ENCODE peak calls at places on chromosomes 12 and 14, in seven cellular contexts. One of them, this sample, is unnamed.

GRCh38 chr14:55578511-55578910 is 1.5 kb upstream of the KTN1 start:
- DNase-seq in NCI-H510A treated with DMSO at 0.1 percent for 48 hours: no peak
- DNase-seq in CD8-positive, alpha-beta T cell: no peak
- DNase-seq in posterior cingulate gyrus: no peak
- DNase-seq in amygdala: no peak
- DNase-seq in GM10248: no peak
- DNase-seq in RPMI8226: no peak
- DNase-seq in this sample: no peak

GRCh38 chr14:96052541-96053105 is 13.5 kb downstream of the C14orf132 start:
- DNase-seq in NCI-H510A treated with DMSO at 0.1 percent for 48 hours: no peak
- DNase-seq in CD8-positive, alpha-beta T cell: no peak
- DNase-seq in posterior cingulate gyrus: no peak
- DNase-seq in amygdala: no peak
- DNase-seq in GM10248: no peak
- DNase-seq in RPMI8226: no peak
- DNase-seq in this sample: no peak

GRCh38 chr12:116541547-116542344 is 17.4 kb upstream of the MAP1LC3B2 start:
- DNase-seq in NCI-H510A treated with DMSO at 0.1 percent for 48 hours: no peak
- DNase-seq in CD8-positive, alpha-beta T cell: no peak
- DNase-seq in posterior cingulate gyrus: no peak
- DNase-seq in amygdala: no peak
- DNase-seq in GM10248: no peak
- DNase-seq in RPMI8226: no peak
- DNase-seq in this sample: no peak

GRCh38 chr12:74890237-74890599 is 319.4 kb downstream of the KCNC2 start:
- DNase-seq in NCI-H510A treated with DMSO at 0.1 percent for 48 hours: peak
- DNase-seq in CD8-positive, alpha-beta T cell: no peak
- DNase-seq in posterior cingulate gyrus: no peak
- DNase-seq in amygdala: no peak
- DNase-seq in GM10248: peak
- DNase-seq in RPMI8226: peak
- DNase-seq in this sample: no peak

GRCh38 chr12:74539261-74539660 is 1.6 kb downstream of the ATXN7L3B start:
- DNase-seq in NCI-H510A treated with DMSO at 0.1 percent for 48 hours: no peak
- DNase-seq in CD8-positive, alpha-beta T cell: no peak
- DNase-seq in posterior cingulate gyrus: no peak
- DNase-seq in amygdala: no peak
- DNase-seq in GM10248: no peak
- DNase-seq in RPMI8226: no peak
- DNase-seq in this sample: no peak

GRCh38 chr14:100775351-100775830 is 48.7 kb downstream of the DLK1 start:
- DNase-seq in NCI-H510A treated with DMSO at 0.1 percent for 48 hours: no peak
- DNase-seq in CD8-positive, alpha-beta T cell: no peak
- DNase-seq in posterior cingulate gyrus: no peak
- DNase-seq in amygdala: no peak
- DNase-seq in GM10248: no peak
- DNase-seq in RPMI8226: no peak
- DNase-seq in this sample: no peak

GRCh38 chr12:46402451-46402850 is 29.9 kb upstream of the SLC38A2 start:
- DNase-seq in NCI-H510A treated with DMSO at 0.1 percent for 48 hours: no peak
- DNase-seq in CD8-positive, alpha-beta T cell: no peak
- DNase-seq in posterior cingulate gyrus: no peak
- DNase-seq in amygdala: no peak
- DNase-seq in GM10248: no peak
- DNase-seq in RPMI8226: no peak
- DNase-seq in this sample: no peak

GRCh38 chr14:34794941-34795340 is 80.2 kb downstream of the BAZ1A start:
- DNase-seq in NCI-H510A treated with DMSO at 0.1 percent for 48 hours: no peak
- DNase-seq in CD8-positive, alpha-beta T cell: no peak
- DNase-seq in posterior cingulate gyrus: no peak
- DNase-seq in amygdala: no peak
- DNase-seq in GM10248: no peak
- DNase-seq in RPMI8226: no peak
- DNase-seq in this sample: no peak

GRCh38 chr14:103130017-103130764 is 6.9 kb downstream of the TNFAIP2 start:
- DNase-seq in NCI-H510A treated with DMSO at 0.1 percent for 48 hours: no peak
- DNase-seq in CD8-positive, alpha-beta T cell: no peak
- DNase-seq in posterior cingulate gyrus: peak
- DNase-seq in amygdala: no peak
- DNase-seq in GM10248: no peak
- DNase-seq in RPMI8226: no peak
- DNase-seq in this sample: no peak

GRCh38 chr12:38934696-38935095 is 29.3 kb upstream of the CPNE8 start:
- DNase-seq in NCI-H510A treated with DMSO at 0.1 percent for 48 hours: no peak
- DNase-seq in CD8-positive, alpha-beta T cell: no peak
- DNase-seq in posterior cingulate gyrus: no peak
- DNase-seq in amygdala: no peak
- DNase-seq in GM10248: no peak
- DNase-seq in RPMI8226: no peak
- DNase-seq in this sample: no peak

GRCh38 chr12:57756406-57757341 is 1.8 kb downstream of the MARCHF9 start:
- DNase-seq in NCI-H510A treated with DMSO at 0.1 percent for 48 hours: no peak
- DNase-seq in CD8-positive, alpha-beta T cell: peak
- DNase-seq in posterior cingulate gyrus: no peak
- DNase-seq in amygdala: no peak
- DNase-seq in GM10248: peak
- DNase-seq in RPMI8226: peak
- DNase-seq in this sample: peak

GRCh38 chr14:91328313-91329050 is 84.0 kb upstream of the GPR68 start:
- DNase-seq in NCI-H510A treated with DMSO at 0.1 percent for 48 hours: no peak
- DNase-seq in CD8-positive, alpha-beta T cell: no peak
- DNase-seq in posterior cingulate gyrus: peak
- DNase-seq in amygdala: no peak
- DNase-seq in GM10248: no peak
- DNase-seq in RPMI8226: no peak
- DNase-seq in this sample: no peak

GRCh38 chr12:113185180-113186032 is at the start of the genes DDX54 and RITA1:
- DNase-seq in NCI-H510A treated with DMSO at 0.1 percent for 48 hours: peak
- DNase-seq in CD8-positive, alpha-beta T cell: peak
- DNase-seq in posterior cingulate gyrus: peak
- DNase-seq in amygdala: peak
- DNase-seq in GM10248: peak
- DNase-seq in RPMI8226: peak
- DNase-seq in this sample: peak

GRCh38 chr12:71691504-71692129 is 5.7 kb downstream of the TMEM19 start:
- DNase-seq in NCI-H510A treated with DMSO at 0.1 percent for 48 hours: peak
- DNase-seq in CD8-positive, alpha-beta T cell: no peak
- DNase-seq in posterior cingulate gyrus: no peak
- DNase-seq in amygdala: no peak
- DNase-seq in GM10248: no peak
- DNase-seq in RPMI8226: peak
- DNase-seq in this sample: no peak

GRCh38 chr14:89899917-89900680 is 54.4 kb downstream of the EFCAB11 start:
- DNase-seq in NCI-H510A treated with DMSO at 0.1 percent for 48 hours: peak
- DNase-seq in CD8-positive, alpha-beta T cell: peak
- DNase-seq in posterior cingulate gyrus: no peak
- DNase-seq in amygdala: no peak
- DNase-seq in GM10248: peak
- DNase-seq in RPMI8226: peak
- DNase-seq in this sample: no peak

GRCh38 chr12:30145351-30146017 is 361.7 kb upstream of the TMTC1 start:
- DNase-seq in NCI-H510A treated with DMSO at 0.1 percent for 48 hours: no peak
- DNase-seq in CD8-positive, alpha-beta T cell: no peak
- DNase-seq in posterior cingulate gyrus: no peak
- DNase-seq in amygdala: no peak
- DNase-seq in GM10248: no peak
- DNase-seq in RPMI8226: no peak
- DNase-seq in this sample: no peak

GRCh38 chr14:59098377-59098776 is 90.1 kb upstream of the DAAM1 start:
- DNase-seq in NCI-H510A treated with DMSO at 0.1 percent for 48 hours: no peak
- DNase-seq in CD8-positive, alpha-beta T cell: no peak
- DNase-seq in posterior cingulate gyrus: no peak
- DNase-seq in amygdala: no peak
- DNase-seq in GM10248: no peak
- DNase-seq in RPMI8226: no peak
- DNase-seq in this sample: no peak

GRCh38 chr14:23186913-23187654 is 3.6 kb upstream of the SLC7A8 start:
- DNase-seq in NCI-H510A treated with DMSO at 0.1 percent for 48 hours: peak
- DNase-seq in CD8-positive, alpha-beta T cell: peak
- DNase-seq in posterior cingulate gyrus: no peak
- DNase-seq in amygdala: peak
- DNase-seq in GM10248: peak
- DNase-seq in RPMI8226: peak
- DNase-seq in this sample: no peak

GRCh38 chr12:132236930-132237771 is 92.2 kb downstream of the GALNT9 start:
- DNase-seq in NCI-H510A treated with DMSO at 0.1 percent for 48 hours: no peak
- DNase-seq in CD8-positive, alpha-beta T cell: no peak
- DNase-seq in posterior cingulate gyrus: peak
- DNase-seq in amygdala: no peak
- DNase-seq in GM10248: no peak
- DNase-seq in RPMI8226: no peak
- DNase-seq in this sample: no peak

GRCh38 chr12:100826323-100826722 is 31.7 kb downstream of the ANO4 start:
- DNase-seq in NCI-H510A treated with DMSO at 0.1 percent for 48 hours: no peak
- DNase-seq in CD8-positive, alpha-beta T cell: no peak
- DNase-seq in posterior cingulate gyrus: no peak
- DNase-seq in amygdala: peak
- DNase-seq in GM10248: no peak
- DNase-seq in RPMI8226: peak
- DNase-seq in this sample: no peak

This sample was measured in stimulated activated CD8-positive, alpha-beta memory T cell treated with anti-CD3 and anti-CD28 coated beads, Interleukin-7, amount 100 ng/mL, for 1 hour.